ENCODE peak calls at places on chromosome 19, in ten cellular contexts. V is progenitor cell of endocrine pancreas, U is PC-3, L is breast epithelium, D is ascending aorta, K is GM10248, H is A673, N is mammary epithelial cell, I is B cell, X is cardiac fibroblast. G is an unnamed sample.

GRCh38 chr19:14102102-14102696 is 11.6 kb upstream of the SAMD1 start:
- DNase-seq in N (peak; percentile 48), U (peak; percentile 34), I (no peak), K (no peak), H (no peak), D (no peak), V (no peak), X (peak; percentile 33), L (no peak), G (peak; percentile 30)

GRCh38 chr19:28697308-28697707 is 515.6 kb downstream of the UQCRFS1 start:
- DNase-seq in U (no peak), X (no peak), L (no peak), K (no peak), N (no peak), V (no peak), H (no peak), D (no peak), I (no peak), G (no peak)

GRCh38 chr19:10454267-10454666 is 33.9 kb downstream of the PDE4A start:
- DNase-seq in N (no peak), L (no peak), K (no peak), D (no peak), I (peak; percentile 26), V (peak; percentile 18), U (peak; percentile 22), H (peak; percentile 47), X (peak; percentile 12), G (no peak)

GRCh38 chr19:53507523-53508442 is 30.2 kb upstream of the ZNF331 start:
- DNase-seq in H (no peak), L (no peak), U (peak; percentile 20), N (no peak), D (no peak), K (no peak), I (no peak), V (no peak), X (no peak), G (no peak)

GRCh38 chr19:3950871-3951861 is 18.3 kb downstream of the NMRK2 start:
- DNase-seq in U (no peak), I (no peak), V (no peak), N (no peak), H (no peak), K (no peak), D (no peak), L (no peak), X (no peak), G (no peak)

GRCh38 chr19:1276620-1277007 is 1.3 kb downstream of the FAM174C start:
- DNase-seq in X (no peak), H (no peak), D (no peak), U (no peak), I (no peak), L (no peak), K (no peak), N (no peak), V (no peak), G (no peak)

GRCh38 chr19:31138077-31138476 is 211.2 kb downstream of the TSHZ3 start:
- DNase-seq in K (no peak), V (no peak), U (no peak), L (no peak), D (no peak), H (no peak), N (no peak), I (no peak), X (no peak), G (no peak)

GRCh38 chr19:30479657-30480056 is 107.5 kb downstream of the ZNF536 start:
- DNase-seq in L (no peak), D (no peak), X (no peak), K (no peak), N (no peak), V (no peak), H (no peak), I (no peak), U (no peak), G (no peak)

GRCh38 chr19:31545766-31546165 is 196.5 kb upstream of the TSHZ3 start:
- DNase-seq in N (no peak), V (no peak), K (no peak), H (no peak), D (no peak), U (no peak), X (no peak), L (no peak), I (no peak), G (no peak)

GRCh38 chr19:791605-792360 is 5.5 kb upstream of the PTBP1 start:
- DNase-seq in K (no peak), V (no peak), X (peak; percentile 40), I (no peak), L (no peak), U (no peak), N (no peak), H (no peak), D (no peak), G (no peak)

GRCh38 chr19:5504115-5504514 is 48.9 kb downstream of the ZNRF4 start:
- DNase-seq in K (no peak), I (no peak), V (no peak), U (peak; percentile 29), N (no peak), H (no peak), X (no peak), L (no peak), D (no peak), G (no peak)
- TF ChIP-seq CTCF in K (no peak), I (no peak), V (peak; percentile 32), U (peak; percentile 61), N (peak; percentile 31), H (no peak), X (no peak), L (no peak), D (no peak), G (peak; percentile 11)

GRCh38 chr19:56221851-56222250 is 19.8 kb downstream of the ZSCAN5C start:
- DNase-seq in K (no peak), U (no peak), V (no peak), D (no peak), X (no peak), H (no peak), L (no peak), I (no peak), N (no peak), G (no peak)
- TF ChIP-seq CTCF in K (no peak), U (peak; percentile 34), V (no peak), D (no peak), X (no peak), H (peak; percentile 36), L (no peak), I (no peak), N (no peak), G (no peak)

DNA sequence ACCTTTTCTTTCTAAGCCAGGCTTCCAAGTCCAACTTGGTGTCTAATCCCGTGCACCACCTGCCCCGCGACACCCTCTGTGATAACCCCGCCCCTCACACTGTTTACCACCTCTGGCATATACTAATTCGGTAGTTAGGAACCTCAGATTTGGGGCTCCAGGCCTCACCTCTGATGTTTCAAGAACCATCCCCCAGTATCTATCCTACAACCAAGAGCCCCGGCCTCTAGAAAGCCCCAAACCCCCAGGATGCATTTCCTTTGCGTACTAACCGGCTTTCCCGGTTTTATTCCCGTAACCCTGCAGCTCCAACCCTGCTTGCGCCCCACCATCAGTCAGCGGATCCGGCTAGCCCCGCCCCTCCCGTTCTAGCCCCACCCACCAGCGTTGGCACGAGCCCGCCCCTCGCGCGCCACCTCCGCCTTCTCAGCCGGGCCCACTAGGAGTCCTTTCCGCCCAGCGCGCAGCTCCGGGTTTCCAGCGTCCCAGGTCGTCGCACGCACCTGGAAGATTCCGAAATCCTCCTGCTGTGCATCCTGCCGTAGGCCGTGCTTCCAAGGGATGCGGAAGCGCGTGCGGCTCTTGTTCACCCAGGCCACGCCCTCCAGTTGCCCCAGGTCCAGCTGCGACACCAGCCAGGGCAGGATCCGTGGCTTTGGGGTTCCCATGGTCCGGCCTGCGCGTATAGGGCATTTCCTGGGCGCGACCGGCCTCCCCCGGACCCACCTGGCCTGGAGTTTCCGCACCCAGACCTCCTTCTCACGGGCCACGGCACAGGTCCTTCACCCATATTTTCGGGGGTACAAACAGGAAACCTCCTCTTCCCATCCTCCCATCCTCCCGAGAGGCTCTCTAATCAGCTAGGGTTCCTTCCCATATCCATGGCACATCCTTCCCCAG is 1.2 kb downstream of the IRF3 start:
- DNase-seq in V (peak; percentile 86), N (peak; percentile 95), I (peak; percentile 95), X (peak; percentile 83), U (peak; percentile 97), H (peak; percentile 89), K (peak; percentile 88), D (no peak), L (peak; percentile 93), G (peak; percentile 90)
- TF ChIP-seq CTCF in V (peak; percentile 19), N (peak; percentile 22), I (peak; percentile 26), X (no peak), U (no peak), H (no peak), K (peak; percentile 10), D (peak; percentile 26), L (no peak), G (peak; percentile 11)

GRCh38 chr19:33998302-33998701 is 174.0 kb upstream of the LSM14A start:
- DNase-seq in L (no peak), D (no peak), X (no peak), I (no peak), U (peak; percentile 23), K (no peak), V (no peak), H (peak; percentile 5), N (no peak), G (no peak)

GRCh38 chr19:33997690-33998089 is 174.6 kb upstream of the LSM14A start:
- DNase-seq in N (no peak), X (no peak), U (peak; percentile 15), L (no peak), V (no peak), H (no peak), D (no peak), K (no peak), I (no peak), G (no peak)

DNA sequence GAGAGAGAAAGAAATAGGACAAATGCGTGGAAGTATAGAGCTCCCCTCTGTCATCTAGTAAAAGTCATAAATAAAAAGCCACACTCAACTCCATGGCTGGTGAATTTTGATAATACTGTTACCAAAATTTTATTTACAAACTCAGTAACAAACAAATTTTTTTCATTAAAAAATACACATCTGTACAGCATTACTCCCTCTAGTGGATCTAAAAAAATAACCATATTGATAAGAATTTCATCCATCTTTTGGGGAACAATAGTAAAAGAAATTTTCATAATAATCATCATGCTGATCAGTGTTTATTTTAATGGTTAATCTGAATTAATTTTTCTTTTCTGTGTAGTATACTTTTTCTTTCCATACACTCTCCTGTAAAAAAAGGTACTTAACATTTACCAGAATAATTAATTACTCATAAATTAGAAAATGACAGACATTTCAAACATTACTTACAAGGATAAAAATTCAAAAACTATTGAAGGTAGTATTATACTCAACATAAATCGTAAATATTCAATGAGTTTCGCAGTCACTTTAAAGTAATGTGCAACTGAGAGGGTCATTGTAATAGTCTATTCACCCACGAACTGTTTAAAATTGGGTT is 173.5 kb upstream of the LSM14A start:
- DNase-seq in X (peak; percentile 29), N (no peak), K (no peak), U (peak; percentile 47), L (no peak), D (no peak), H (peak; percentile 12), I (no peak), V (no peak), G (peak; percentile 27)
- TF ChIP-seq CTCF in X (peak; percentile 31), N (peak; percentile 41), K (no peak), U (peak; percentile 61), L (no peak), D (peak; percentile 29), H (peak; percentile 58), I (peak; percentile 61), V (peak; percentile 37), G (no peak)

GRCh38 chr19:56080669-56081401 is 40.3 kb downstream of the ZNF787 start:
- DNase-seq in N (peak; percentile 57), U (peak; percentile 59), K (peak; percentile 91), V (peak; percentile 67), H (peak; percentile 85), X (peak; percentile 90), I (peak; percentile 87), L (peak; percentile 76), D (peak; percentile 14), G (peak; percentile 40)
- TF ChIP-seq CTCF in N (peak; percentile 65), U (peak; percentile 63), K (peak; percentile 67), V (peak; percentile 59), H (peak; percentile 67), X (peak; percentile 65), I (peak; percentile 70), L (peak; percentile 52), D (peak; percentile 49), G (peak; percentile 65)